ENCODE peak calls at places on chromosomes 16 and 17, in ten cellular contexts. A is transverse colon, O is heart left ventricle, X is IMR-90, R is lower leg skin, C is sigmoid colon, M is H54, I is NB4, V is HCT116, N is GM12891. Y is an unnamed sample.

GRCh38 chr17:68906638-68907037 is 48.6 kb downstream of the ABCA8 start:
- DNase-seq in A (no peak), O (no peak), X (peak), R (no peak), C (no peak), M (no peak), I (no peak), V (peak), N (no peak), Y (no peak)

GRCh38 chr16:84044108-84044488 is 1.5 kb upstream of the SLC38A8 start:
- DNase-seq in A (no peak), O (peak), X (peak), R (no peak), C (no peak), M (peak), I (peak), V (peak), N (no peak), Y (no peak)

GRCh38 chr17:74521701-74522201 is 9.5 kb downstream of the CD300LB start:
- DNase-seq in A (no peak), O (no peak), X (no peak), R (no peak), C (no peak), M (no peak), I (peak), V (no peak), N (no peak), Y (no peak)

GRCh38 chr16:85227262-85227923 is 115.1 kb upstream of the CIBAR2 start:
- DNase-seq in A (no peak), O (no peak), X (no peak), R (no peak), C (peak), M (no peak), I (peak), V (no peak), N (peak), Y (no peak)

GRCh38 chr16:81706327-81707295 is 72.5 kb upstream of the PLCG2 start:
- DNase-seq in A (no peak), O (peak), X (no peak), R (no peak), C (no peak), M (no peak), I (no peak), V (no peak), N (no peak), Y (no peak)

GRCh38 chr16:53784312-53784711 is 80.4 kb downstream of the FTO start:
- DNase-seq in A (no peak), O (no peak), X (no peak), R (no peak), C (no peak), M (no peak), I (no peak), V (no peak), N (no peak), Y (no peak)

GRCh38 chr16:81424761-81425160 is 19.8 kb upstream of the CMIP start:
- DNase-seq in A (no peak), O (no peak), X (peak), R (no peak), C (no peak), M (no peak), I (peak), V (no peak), N (no peak), Y (no peak)

GRCh38 chr16:87363771-87364476 is 19.7 kb downstream of the FBXO31 start:
- DNase-seq in A (peak), O (peak), X (peak), R (no peak), C (peak), M (no peak), I (no peak), V (no peak), N (no peak), Y (peak)

GRCh38 chr16:81848306-81848853 is 69.3 kb downstream of the PLCG2 start:
- DNase-seq in A (no peak), O (no peak), X (no peak), R (no peak), C (no peak), M (no peak), I (no peak), V (no peak), N (no peak), Y (no peak)

GRCh38 chr17:7560172-7561027 is 1.3 kb upstream of the SENP3 start:
- DNase-seq in A (peak), O (peak), X (peak), R (no peak), C (peak), M (no peak), I (no peak), V (no peak), N (peak), Y (peak)

GRCh38 chr16:17070882-17071592 is 399.7 kb downstream of the XYLT1 start:
- DNase-seq in A (peak), O (no peak), X (no peak), R (peak), C (no peak), M (no peak), I (peak), V (no peak), N (peak), Y (peak)

GRCh38 chr17:10109146-10109545 is 89.3 kb downstream of the GAS7 start:
- DNase-seq in A (no peak), O (no peak), X (no peak), R (no peak), C (no peak), M (no peak), I (no peak), V (no peak), N (no peak), Y (no peak)

GRCh38 chr17:82590216-82590615 is 58.0 kb downstream of the WDR45B start:
- DNase-seq in A (no peak), O (no peak), X (no peak), R (no peak), C (no peak), M (no peak), I (no peak), V (no peak), N (no peak), Y (no peak)

GRCh38 chr17:40450175-40450574 is 6.9 kb downstream of the IGFBP4 start:
- DNase-seq in A (peak), O (no peak), X (peak), R (no peak), C (no peak), M (no peak), I (peak), V (peak), N (no peak), Y (no peak)

GRCh38 chr16:83215417-83216001 is 588.7 kb downstream of the CDH13 start:
- DNase-seq in A (peak), O (no peak), X (peak), R (no peak), C (no peak), M (peak), I (peak), V (peak), N (peak), Y (no peak)

GRCh38 chr17:29838961-29839360 is 91.1 kb downstream of the SSH2 start:
- DNase-seq in A (no peak), O (no peak), X (peak), R (no peak), C (no peak), M (no peak), I (no peak), V (no peak), N (no peak), Y (no peak)

GRCh38 chr17:35856603-35857002 is 12.1 kb downstream of the HEATR9 start:
- DNase-seq in A (no peak), O (no peak), X (peak), R (no peak), C (no peak), M (no peak), I (no peak), V (no peak), N (no peak), Y (no peak)

GRCh38 chr17:77316191-77316641 is 175.4 kb downstream of the SEC14L1 start:
- DNase-seq in A (peak), O (peak), X (peak), R (peak), C (peak), M (peak), I (no peak), V (no peak), N (no peak), Y (peak)

GRCh38 chr16:11877374-11877773 is 26.0 kb upstream of the RSL1D1 start:
- DNase-seq in A (no peak), O (no peak), X (peak), R (no peak), C (no peak), M (no peak), I (no peak), V (no peak), N (no peak), Y (no peak)

GRCh38 chr17:68777856-68778694 is 176.9 kb upstream of the FAM20A start:
- DNase-seq in A (peak), O (no peak), X (no peak), R (no peak), C (no peak), M (no peak), I (no peak), V (no peak), N (no peak), Y (no peak)

GRCh38 chr17:82049106-82049505 is 2.5 kb downstream of the RFNG start:
- DNase-seq in A (no peak), O (no peak), X (no peak), R (no peak), C (no peak), M (no peak), I (no peak), V (no peak), N (no peak), Y (no peak)

GRCh38 chr16:58679763-58680162 is 4.8 kb downstream of the SLC38A7 start:
- DNase-seq in A (no peak), O (no peak), X (no peak), R (no peak), C (no peak), M (no peak), I (no peak), V (no peak), N (no peak), Y (no peak)

GRCh38 chr16:8848231-8848938 is 20.4 kb downstream of the CARHSP1 start:
- DNase-seq in A (no peak), O (no peak), X (no peak), R (no peak), C (peak), M (no peak), I (peak), V (no peak), N (no peak), Y (no peak)

GRCh38 chr16:10835281-10835931 is 16.8 kb upstream of the TVP23A start:
- DNase-seq in A (no peak), O (no peak), X (no peak), R (no peak), C (no peak), M (no peak), I (no peak), V (no peak), N (no peak), Y (no peak)

GRCh38 chr17:31389673-31390381 is 1.6 kb upstream of the RAB11FIP4 start:
- DNase-seq in A (no peak), O (no peak), X (no peak), R (peak), C (no peak), M (no peak), I (no peak), V (no peak), N (no peak), Y (no peak)

GRCh38 chr17:30942311-30943079 is 20.8 kb downstream of the ADAP2 start:
- DNase-seq in A (no peak), O (no peak), X (peak), R (no peak), C (no peak), M (no peak), I (no peak), V (no peak), N (no peak), Y (no peak)

DNA sequence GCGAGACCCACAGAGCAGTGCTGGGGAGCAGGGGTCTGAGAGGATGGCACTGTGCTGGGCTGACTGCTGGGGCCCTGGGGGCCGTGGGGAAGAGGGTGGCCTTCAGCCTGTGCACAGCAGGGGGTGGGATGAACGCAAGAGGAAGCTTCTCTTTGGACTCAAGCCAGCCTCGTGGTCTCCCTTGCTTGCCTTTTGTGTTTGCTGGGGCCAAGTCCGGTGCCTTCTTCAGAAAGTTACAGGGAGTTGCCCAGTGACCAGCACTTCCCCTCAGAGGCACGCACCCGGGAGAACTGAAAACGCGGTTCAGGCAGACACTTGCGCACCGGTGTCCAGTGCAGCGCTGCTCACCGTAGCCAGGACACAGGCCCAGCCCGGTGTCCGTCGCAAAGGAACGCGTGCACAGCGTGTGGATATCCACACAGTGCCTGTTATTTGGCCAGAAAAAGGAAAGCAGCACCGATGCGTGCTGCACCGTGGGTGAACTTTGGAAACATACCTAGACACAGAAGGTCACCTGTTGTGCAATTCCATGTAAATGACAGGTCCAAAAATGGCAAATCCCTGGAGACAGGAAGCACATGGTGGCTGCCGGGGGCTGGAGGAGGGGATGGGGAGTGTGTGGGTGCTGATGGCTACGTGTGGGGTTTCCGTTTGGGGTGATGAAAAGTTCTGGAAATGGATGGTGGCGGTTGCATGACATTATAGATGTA is 29.5 kb upstream of the NUDT16L1 start:
- DNase-seq in A (peak), O (no peak), X (no peak), R (peak), C (peak), M (no peak), I (peak), V (no peak), N (no peak), Y (no peak)
- TF ChIP-seq POLR2A in A (no peak), O (no peak), X (no peak), R (no peak), C (no peak), M (no peak), I (no peak), V (no peak), N (no peak), Y (no peak)

GRCh38 chr16:60419859-60420258 is 1616.4 kb downstream of the CDH8 start:
- DNase-seq in A (no peak), O (no peak), X (no peak), R (no peak), C (no peak), M (no peak), I (no peak), V (no peak), N (no peak), Y (no peak)
- TF ChIP-seq POLR2A in A (no peak), O (no peak), X (no peak), R (no peak), C (no peak), M (no peak), I (no peak), V (no peak), N (no peak), Y (no peak)

GRCh38 chr17:52138350-52138749 is 20.2 kb downstream of the CA10 start:
- DNase-seq in A (no peak), O (no peak), X (no peak), R (no peak), C (no peak), M (no peak), I (no peak), V (no peak), N (no peak), Y (no peak)

GRCh38 chr17:52128721-52129120 is 29.8 kb downstream of the CA10 start:
- DNase-seq in A (no peak), O (no peak), X (no peak), R (no peak), C (no peak), M (no peak), I (no peak), V (no peak), N (no peak), Y (no peak)

GRCh38 chr17:52136173-52136572 is 22.3 kb downstream of the CA10 start:
- DNase-seq in A (no peak), O (no peak), X (no peak), R (no peak), C (no peak), M (no peak), I (no peak), V (no peak), N (no peak), Y (no peak)

GRCh38 chr17:52138752-52139151 is 19.8 kb downstream of the CA10 start:
- DNase-seq in A (no peak), O (no peak), X (no peak), R (no peak), C (no peak), M (no peak), I (no peak), V (no peak), N (no peak), Y (no peak)

DNA sequence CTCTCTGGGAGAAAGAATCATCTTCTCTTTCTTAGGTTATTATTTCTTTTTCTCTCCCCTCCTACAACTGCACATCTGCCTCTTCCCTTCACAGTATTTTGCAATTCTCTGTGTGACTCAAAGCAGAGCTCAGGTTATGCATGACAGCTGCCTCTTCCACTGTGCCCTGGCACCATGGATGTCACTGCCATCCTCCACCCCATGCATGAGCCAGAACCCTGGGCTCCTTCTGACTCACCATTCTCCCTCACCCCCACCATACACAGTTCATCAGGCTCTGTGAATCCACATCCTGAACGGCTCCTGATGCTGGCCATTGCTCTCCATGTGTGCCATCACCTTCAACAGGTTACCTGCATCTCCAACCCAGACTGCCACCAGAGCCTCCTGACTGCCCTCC is 23.9 kb downstream of the CA10 start:
- DNase-seq in A (no peak), O (no peak), X (no peak), R (no peak), C (no peak), M (no peak), I (no peak), V (no peak), N (no peak), Y (no peak)
- TF ChIP-seq POLR2A in A (no peak), O (no peak), X (no peak), R (no peak), C (no peak), M (no peak), I (no peak), V (no peak), N (no peak), Y (no peak)

GRCh38 chr17:48486557-48486956 is 44.3 kb downstream of the HOXB1 start:
- DNase-seq in A (no peak), O (no peak), X (peak), R (no peak), C (peak), M (peak), I (no peak), V (peak), N (no peak), Y (no peak)

GRCh38 chr17:48487221-48487620 is 43.6 kb downstream of the HOXB1 start:
- DNase-seq in A (no peak), O (no peak), X (no peak), R (no peak), C (no peak), M (no peak), I (no peak), V (no peak), N (no peak), Y (no peak)

GRCh38 chr17:48489781-48490180 is 41.0 kb downstream of the HOXB1 start:
- DNase-seq in A (no peak), O (no peak), X (no peak), R (no peak), C (no peak), M (no peak), I (no peak), V (no peak), N (no peak), Y (no peak)

GRCh38 chr17:48490391-48491026 is 40.3 kb downstream of the HOXB1 start:
- DNase-seq in A (no peak), O (no peak), X (no peak), R (no peak), C (no peak), M (no peak), I (no peak), V (no peak), N (no peak), Y (no peak)

GRCh38 chr17:48488548-48489106 is 42.2 kb downstream of the HOXB1 start:
- DNase-seq in A (no peak), O (no peak), X (no peak), R (no peak), C (peak), M (no peak), I (no peak), V (no peak), N (no peak), Y (no peak)
- TF ChIP-seq POLR2A in A (no peak), O (no peak), X (no peak), R (no peak), C (no peak), M (no peak), I (no peak), V (no peak), N (no peak), Y (no peak)

GRCh38 chr16:67833418-67834241 is 8.5 kb upstream of the THAP11 start:
- DNase-seq in A (peak), O (peak), X (peak), R (peak), C (peak), M (peak), I (peak), V (peak), N (peak), Y (peak)
- TF ChIP-seq POLR2A in A (peak), O (peak), X (peak), R (no peak), C (peak), M (peak), I (peak), V (peak), N (peak), Y (peak)

Y was measured in ovary.